ENCODE peak calls at places on chromosomes 12 and 14, in eight cellular contexts. A is activated CD4-positive, alpha-beta T cell treated with anti-CD3 and anti-CD28 coated beads, Interleukin-2, amount 50 U/mL, for 4 hours; S is hepatocyte; G is T-cell; T is mesenchymal stem cell; B is M059J; L is aorta; Q is Caki2. K is an unnamed sample.

GRCh38 chr14:71692496-71692895 is 239.7 kb upstream of the RGS6 start:
- DNase-seq in T (peak), S (no peak), L (peak), G (no peak), Q (no peak), B (peak), A (no peak), K (no peak)

GRCh38 chr12:19245126-19245525 is 115.6 kb downstream of the PLEKHA5 start:
- DNase-seq in A (no peak), B (no peak), G (no peak), Q (no peak), T (no peak), S (no peak), L (no peak), K (no peak)

GRCh38 chr14:67541448-67542387 is 8.6 kb downstream of the PLEKHH1 start:
- DNase-seq in G (no peak), Q (no peak), A (peak), S (peak), L (no peak), T (no peak), B (no peak), K (no peak)

GRCh38 chr14:99728231-99728920 is 44.3 kb downstream of the CYP46A1 start:
- DNase-seq in B (no peak), A (no peak), S (no peak), G (no peak), L (peak), Q (no peak), T (no peak), K (no peak)

GRCh38 chr12:52213541-52214420 is 19.3 kb upstream of the KRT7 start:
- DNase-seq in Q (peak), L (peak), A (peak), B (peak), S (peak), T (peak), G (peak), K (peak)

GRCh38 chr14:41096131-41096530 is 510.5 kb upstream of the LRFN5 start:
- DNase-seq in G (no peak), Q (no peak), S (peak), T (no peak), L (no peak), A (no peak), B (no peak), K (no peak)

GRCh38 chr12:64518396-64518795 is 66.5 kb downstream of the TBK1 start:
- DNase-seq in L (no peak), T (no peak), S (no peak), Q (no peak), G (no peak), B (no peak), A (no peak), K (no peak)

GRCh38 chr12:26422839-26423398 is 227.5 kb downstream of the SSPN start:
- DNase-seq in A (no peak), L (no peak), T (no peak), Q (no peak), G (no peak), B (no peak), S (no peak), K (no peak)

GRCh38 chr12:70106347-70106746 is 136.9 kb upstream of the CNOT2 start:
- DNase-seq in Q (peak), T (no peak), A (no peak), S (peak), L (no peak), B (no peak), G (no peak), K (no peak)

GRCh38 chr12:123908884-123909807 is 63.5 kb downstream of the CCDC92 start:
- DNase-seq in T (no peak), A (no peak), S (no peak), Q (no peak), G (no peak), B (no peak), L (no peak), K (peak)

GRCh38 chr12:111353026-111353425 is 15.9 kb downstream of the PHETA1 start:
- DNase-seq in G (no peak), Q (no peak), L (no peak), T (no peak), S (no peak), B (no peak), A (no peak), K (no peak)

GRCh38 chr12:64814432-64814831 is 10.0 kb upstream of the TBC1D30 start:
- DNase-seq in B (no peak), G (no peak), L (no peak), S (no peak), T (no peak), Q (no peak), A (no peak), K (no peak)

GRCh38 chr12:26226119-26226518 is 30.7 kb downstream of the SSPN start:
- DNase-seq in A (no peak), L (no peak), T (peak), Q (no peak), G (no peak), S (no peak), B (no peak), K (no peak)

GRCh38 chr14:36450550-36450949 is 69.5 kb downstream of the NKX2-1 start:
- DNase-seq in S (no peak), T (no peak), B (peak), L (no peak), Q (no peak), A (no peak), G (no peak), K (no peak)

GRCh38 chr12:47376937-47377336 is 297.2 kb upstream of the AMIGO2 start:
- DNase-seq in G (no peak), L (no peak), B (no peak), T (no peak), A (no peak), S (no peak), Q (no peak), K (no peak)

GRCh38 chr12:38053655-38054464 is 262.7 kb upstream of the ALG10B start:
- DNase-seq in T (no peak), S (no peak), L (no peak), Q (no peak), B (peak), G (no peak), A (no peak), K (peak)

GRCh38 chr12:63753743-63754142 is 26.0 kb upstream of the RXYLT1 start:
- DNase-seq in Q (no peak), S (no peak), T (no peak), A (no peak), B (no peak), L (no peak), G (no peak), K (no peak)

GRCh38 chr14:105059035-105059916 is 6.0 kb downstream of the GPR132 start:
- DNase-seq in L (no peak), S (no peak), Q (no peak), B (no peak), T (no peak), A (peak), G (peak), K (no peak)

GRCh38 chr12:118237908-118238307 is 102.0 kb downstream of the PEBP1 start:
- DNase-seq in L (no peak), T (peak), S (peak), Q (no peak), B (peak), A (no peak), G (no peak), K (no peak)

GRCh38 chr12:67042697-67043131 is 226.4 kb upstream of the CAND1 start:
- DNase-seq in S (peak), L (no peak), A (no peak), B (peak), G (no peak), Q (peak), T (peak), K (peak)

GRCh38 chr12:64757778-64758177 is 1.4 kb downstream of the GNS start:
- DNase-seq in B (no peak), T (no peak), G (no peak), Q (no peak), S (no peak), A (no peak), L (no peak), K (no peak)

GRCh38 chr14:22448905-22449611 is 140.0 kb downstream of the DAD1 start:
- DNase-seq in S (no peak), T (peak), Q (no peak), B (peak), A (no peak), L (peak), G (no peak), K (no peak)

GRCh38 chr12:68773582-68773981 is 27.6 kb downstream of the SLC35E3 start:
- DNase-seq in T (no peak), A (no peak), Q (no peak), B (no peak), L (no peak), S (no peak), G (no peak), K (no peak)

GRCh38 chr14:77707355-77707723 is 484 bp downstream of the ALKBH1 start:
- DNase-seq in B (peak), T (peak), G (no peak), S (peak), A (peak), Q (peak), L (no peak), K (peak)

GRCh38 chr12:43795716-43796282 is 10.3 kb downstream of the TWF1 start:
- DNase-seq in B (peak), T (peak), L (no peak), Q (peak), S (peak), A (no peak), G (no peak), K (no peak)

GRCh38 chr12:67667276-67668073 is 18.9 kb downstream of the DYRK2 start:
- DNase-seq in S (no peak), Q (no peak), T (peak), A (no peak), B (no peak), L (peak), G (no peak), K (no peak)

GRCh38 chr12:30792648-30793499 is 38.1 kb upstream of the CAPRIN2 start:
- DNase-seq in A (no peak), G (no peak), L (no peak), B (peak), Q (no peak), T (peak), S (no peak), K (no peak)

GRCh38 chr12:66107451-66107915 is 23.1 kb downstream of the LLPH start:
- DNase-seq in S (peak), G (peak), B (peak), A (no peak), L (no peak), Q (peak), T (peak), K (peak)

GRCh38 chr12:89225808-89226368 is 126.4 kb downstream of the DUSP6 start:
- DNase-seq in S (peak), Q (no peak), G (no peak), L (no peak), B (peak), A (no peak), T (peak), K (no peak)

GRCh38 chr12:95574030-95574429 is 22.8 kb upstream of the USP44 start:
- DNase-seq in Q (no peak), L (no peak), A (no peak), B (no peak), T (no peak), G (no peak), S (no peak), K (no peak)

GRCh38 chr12:39620664-39621658 is 1.4 kb upstream of the ABCD2 start:
- DNase-seq in L (no peak), Q (no peak), T (peak), S (no peak), A (peak), B (no peak), G (peak), K (peak)

GRCh38 chr12:52950553-52950952 is 1.6 kb downstream of the KRT18 start:
- DNase-seq in T (no peak), L (no peak), G (no peak), S (no peak), B (no peak), Q (no peak), A (no peak), K (no peak)

GRCh38 chr12:51528852-51529545 is 62.0 kb upstream of the SCN8A start:
- DNase-seq in L (no peak), B (peak), G (no peak), S (no peak), A (no peak), T (no peak), Q (peak), K (no peak)

K was measured in SK-N-DZ.